ENCODE peak calls at places on chromosome 21, in ten cellular contexts. J is H4; M is AG10803; N is KG1; R is HEK293T; Z is uterus; K is GM12892; E is right lobe of liver; X is stimulated activated CD4-positive, alpha-beta T cell treated with anti-CD3 and anti-CD28 coated beads, TNF-alpha, amount 100 ng/mL, for 1 hour; H is central memory CD4-positive, alpha-beta T cell. U is an unnamed sample.

GRCh38 chr21:33880626-33881025 is 35.0 kb downstream of the ATP5PO start:
- DNase-seq in H (no peak), Z (no peak), X (no peak), J (no peak), M (no peak), R (no peak), K (no peak), N (no peak), E (no peak), U (no peak)

GRCh38 chr21:37060296-37060695 is 12.6 kb downstream of the PIGP start:
- DNase-seq in R (peak), E (no peak), Z (no peak), H (no peak), N (no peak), X (no peak), M (peak), J (peak), K (no peak), U (peak)

GRCh38 chr21:17128132-17128531 is 384.7 kb upstream of the CXADR start:
- DNase-seq in N (no peak), X (no peak), K (no peak), R (no peak), J (no peak), Z (peak), H (no peak), E (no peak), M (no peak), U (no peak)

GRCh38 chr21:46024983-46025860 is 43.7 kb downstream of the COL6A1 start:
- DNase-seq in J (no peak), H (no peak), E (no peak), X (no peak), K (no peak), M (peak), R (no peak), N (no peak), Z (no peak), U (no peak)

GRCh38 chr21:43703068-43703880 is 15.7 kb upstream of the PDXK start:
- DNase-seq in X (no peak), H (no peak), Z (no peak), M (peak), E (no peak), R (no peak), J (no peak), K (no peak), N (no peak), U (peak)

GRCh38 chr21:36818051-36818450 is 119.1 kb downstream of the SIM2 start:
- DNase-seq in M (no peak), H (no peak), E (no peak), J (no peak), N (no peak), X (no peak), Z (no peak), K (no peak), R (no peak), U (no peak)

GRCh38 chr21:42189860-42190491 is 29.0 kb upstream of the ABCG1 start:
- DNase-seq in E (no peak), Z (no peak), J (no peak), R (no peak), H (no peak), M (peak), N (no peak), K (no peak), X (no peak), U (no peak)

GRCh38 chr21:41957991-41958766 is 4.4 kb upstream of the C2CD2 start:
- DNase-seq in H (no peak), K (no peak), M (peak), X (no peak), R (no peak), J (peak), N (no peak), E (peak), Z (peak), U (no peak)

GRCh38 chr21:43733529-43734071 is 14.7 kb downstream of the PDXK start:
- DNase-seq in M (peak), K (no peak), R (no peak), E (no peak), N (no peak), J (no peak), H (no peak), X (no peak), Z (no peak), U (no peak)

GRCh38 chr21:32457360-32457840 is 44.9 kb downstream of the EVA1C start:
- DNase-seq in H (no peak), J (peak), N (no peak), M (peak), X (no peak), K (no peak), Z (peak), R (no peak), E (peak), U (no peak)

GRCh38 chr21:15730484-15731242 is 881 bp downstream of the USP25 start:
- DNase-seq in R (no peak), N (no peak), H (no peak), K (peak), M (no peak), J (peak), X (no peak), E (peak), Z (no peak), U (no peak)

GRCh38 chr21:26881504-26882228 is 36.5 kb upstream of the ADAMTS1 start:
- DNase-seq in Z (no peak), X (no peak), N (peak), K (no peak), M (peak), R (no peak), E (no peak), J (peak), H (no peak), U (no peak)

GRCh38 chr21:29499229-29499628 is 200.5 kb downstream of the BACH1 start:
- DNase-seq in H (no peak), K (no peak), J (no peak), E (no peak), R (no peak), M (no peak), X (no peak), N (no peak), Z (no peak), U (no peak)

GRCh38 chr21:42164064-42164789 is 54.7 kb upstream of the ABCG1 start:
- DNase-seq in H (peak), E (peak), N (no peak), R (peak), J (no peak), K (peak), Z (no peak), X (peak), M (no peak), U (no peak)

GRCh38 chr21:33951276-33952178 is 35.9 kb upstream of the ATP5PO start:
- DNase-seq in N (no peak), R (no peak), M (peak), H (no peak), X (no peak), Z (no peak), K (no peak), J (no peak), E (no peak), U (no peak)

GRCh38 chr21:43600642-43601397 is 58.5 kb downstream of the HSF2BP start:
- DNase-seq in M (peak), J (peak), X (no peak), R (no peak), E (no peak), N (no peak), K (no peak), H (no peak), Z (no peak), U (no peak)

GRCh38 chr21:16072692-16073091 is 342.9 kb downstream of the USP25 start:
- DNase-seq in X (no peak), Z (peak), E (no peak), M (peak), J (peak), H (no peak), R (no peak), K (no peak), N (no peak), U (no peak)

GRCh38 chr21:14581902-14582457 is 35.9 kb upstream of the SAMSN1 start:
- DNase-seq in Z (no peak), N (no peak), R (no peak), J (no peak), E (no peak), H (peak), X (no peak), K (no peak), M (no peak), U (no peak)

GRCh38 chr21:43759651-43760050 is 16.5 kb downstream of the CSTB start:
- DNase-seq in J (no peak), X (no peak), Z (no peak), K (no peak), H (no peak), R (no peak), M (no peak), N (no peak), E (no peak), U (no peak)

GRCh38 chr21:26212220-26212619 is 41.6 kb upstream of the APP start:
- DNase-seq in N (no peak), Z (no peak), H (no peak), J (no peak), X (no peak), M (no peak), E (no peak), R (no peak), K (no peak), U (peak)